ENCODE peak calls at places on chromosomes 1 and 21, in six cellular contexts. D is HL-60, Y is keratinocyte, Q is HCT116, H is pancreas, I is coronary artery. L is an unnamed sample.

GRCh38 chr1:53320646-53321045 is 7.2 kb downstream of the LRP8 start:
- DNase-seq in H (peak), D (no peak), Y (no peak), I (no peak), Q (no peak), L (peak)

GRCh38 chr1:226608699-226609505 is 60.3 kb downstream of the STUM start:
- DNase-seq in D (peak), H (no peak), Q (peak), I (peak), Y (peak), L (peak)

GRCh38 chr1:70504176-70504820 is 93.2 kb downstream of the CTH start:
- DNase-seq in H (no peak), D (no peak), Q (no peak), I (no peak), Y (no peak), L (no peak)

GRCh38 chr1:165988817-165989216 is 161.4 kb downstream of the UCK2 start:
- DNase-seq in I (no peak), Q (no peak), Y (no peak), H (no peak), D (no peak), L (no peak)

GRCh38 chr1:168732736-168733135 is 3.7 kb upstream of the DPT start:
- DNase-seq in D (no peak), Q (no peak), H (no peak), Y (no peak), I (no peak), L (no peak)

GRCh38 chr1:203593143-203593542 is 33.5 kb upstream of the ATP2B4 start:
- DNase-seq in I (no peak), Q (no peak), Y (no peak), H (no peak), D (no peak), L (no peak)

GRCh38 chr21:35855463-35855862 is 204.9 kb downstream of the SETD4 start:
- DNase-seq in Y (no peak), D (no peak), I (no peak), Q (no peak), H (no peak), L (no peak)

GRCh38 chr1:44870096-44870495 is 27.0 kb upstream of the PTCH2 start:
- DNase-seq in H (no peak), Q (no peak), I (no peak), Y (no peak), D (no peak), L (no peak)

GRCh38 chr1:225735252-225736149 is 42.1 kb upstream of the SRP9 start:
- DNase-seq in H (no peak), Q (no peak), Y (peak), D (no peak), I (peak), L (peak)

GRCh38 chr1:158426137-158426536 is at the start of gene OR10K2:
- DNase-seq in Q (no peak), D (no peak), H (no peak), I (no peak), Y (no peak), L (no peak)

GRCh38 chr1:160779662-160780397 is 16.1 kb upstream of the LY9 start:
- DNase-seq in Y (no peak), Q (peak), I (no peak), H (no peak), D (peak), L (no peak)

GRCh38 chr1:842816-843215 is 80.9 kb upstream of the SAMD11 start:
- DNase-seq in H (no peak), I (no peak), Y (no peak), D (no peak), Q (no peak), L (no peak)

GRCh38 chr1:43058545-43059360 is 100.1 kb upstream of the SLC2A1 start:
- DNase-seq in D (no peak), I (no peak), H (no peak), Y (no peak), Q (no peak), L (no peak)

GRCh38 chr21:34737115-34737514 is 68.3 kb downstream of the CLIC6 start:
- DNase-seq in Q (no peak), Y (no peak), H (no peak), I (no peak), D (no peak), L (no peak)

GRCh38 chr21:38171723-38172344 is 85.0 kb upstream of the KCNJ15 start:
- DNase-seq in Y (no peak), D (peak), I (no peak), H (no peak), Q (no peak), L (no peak)

GRCh38 chr1:2559509-2560298 is 3.5 kb downstream of the TNFRSF14 start:
- DNase-seq in Q (no peak), Y (no peak), D (no peak), I (no peak), H (peak), L (peak)

GRCh38 chr1:183043872-183044859 is 20.9 kb downstream of the LAMC1 start:
- DNase-seq in Y (no peak), I (no peak), D (no peak), Q (no peak), H (no peak), L (no peak)

GRCh38 chr1:227942021-227942715 is 5.6 kb downstream of the WNT9A start:
- DNase-seq in H (no peak), D (no peak), Q (no peak), Y (no peak), I (peak), L (no peak)

GRCh38 chr1:37238376-37239224 is 204.3 kb upstream of the GRIK3 start:
- DNase-seq in H (no peak), I (no peak), Q (no peak), Y (no peak), D (no peak), L (no peak)

GRCh38 chr1:154969741-154970452 is 650 bp downstream of the SHC1 start:
- DNase-seq in Q (no peak), D (no peak), I (no peak), Y (no peak), H (no peak), L (no peak)

GRCh38 chr1:175510914-175511313 is 232.5 kb downstream of the TNR start:
- DNase-seq in Y (no peak), H (no peak), D (no peak), Q (no peak), I (no peak), L (no peak)

GRCh38 chr1:28971980-28972771 is 57.8 kb downstream of the EPB41 start:
- DNase-seq in I (no peak), Q (peak), H (no peak), D (no peak), Y (peak), L (no peak)

GRCh38 chr21:44899768-44900558 is 20.7 kb downstream of the ITGB2 start:
- DNase-seq in D (no peak), I (no peak), H (peak), Y (no peak), Q (no peak), L (peak)

GRCh38 chr1:154419620-154420020 is 14.5 kb downstream of the IL6R start:
- DNase-seq in I (peak), Y (no peak), D (peak), H (peak), Q (no peak), L (peak)

GRCh38 chr1:24190970-24191570 is 4.0 kb upstream of the IFNLR1 start:
- DNase-seq in H (no peak), I (no peak), Q (no peak), D (peak), Y (no peak), L (no peak)

GRCh38 chr1:82830695-82831380 is 1030.1 kb downstream of the ADGRL2 start:
- DNase-seq in D (no peak), Y (no peak), Q (no peak), I (no peak), H (no peak), L (no peak)

GRCh38 chr1:92031281-92032110 is 1.7 kb downstream of the EPHX4 start:
- DNase-seq in Q (no peak), Y (no peak), I (no peak), H (no peak), D (no peak), L (no peak)

GRCh38 chr1:168803696-168804510 is 74.9 kb upstream of the DPT start:
- DNase-seq in D (no peak), I (no peak), Q (no peak), H (no peak), Y (no peak), L (no peak)

GRCh38 chr21:44505673-44506278 is 34.2 kb downstream of the KRTAP10-1 start:
- DNase-seq in H (peak), Y (no peak), D (no peak), I (no peak), Q (no peak), L (peak)

GRCh38 chr1:3775498-3776230 is 3.1 kb downstream of the SMIM1 start:
- DNase-seq in Q (peak), D (peak), H (peak), I (no peak), Y (peak), L (peak)

GRCh38 chr1:115545791-115546733 is 95.7 kb upstream of the VANGL1 start:
- DNase-seq in Q (peak), Y (peak), H (no peak), D (peak), I (no peak), L (no peak)

GRCh38 chr1:233909195-233909594 is 4.7 kb downstream of the SLC35F3 start:
- DNase-seq in I (no peak), Q (peak), H (no peak), Y (peak), D (no peak), L (no peak)

GRCh38 chr1:90726716-90727480 is 9.8 kb upstream of the BARHL2 start:
- DNase-seq in Q (no peak), H (no peak), Y (no peak), I (no peak), D (no peak), L (no peak)

GRCh38 chr21:33492571-33492970 is 1.1 kb upstream of the DNAJC28 start:
- DNase-seq in I (no peak), Q (no peak), H (no peak), D (peak), Y (no peak), L (no peak)

GRCh38 chr1:8077602-8078001 is 51.5 kb upstream of the ERRFI1 start:
- DNase-seq in Y (no peak), Q (no peak), I (no peak), D (no peak), H (no peak), L (no peak)

GRCh38 chr1:52907068-52907811 is 14.3 kb downstream of the ECHDC2 start:
- DNase-seq in I (no peak), D (no peak), Y (no peak), Q (no peak), H (no peak), L (no peak)

GRCh38 chr1:21308847-21309652 is 18.8 kb upstream of the ECE1 start:
- DNase-seq in Q (no peak), H (no peak), I (no peak), Y (peak), D (no peak), L (no peak)

GRCh38 chr1:228288536-228289238 is 80.8 kb downstream of the OBSCN start:
- DNase-seq in Y (no peak), I (no peak), H (peak), D (no peak), Q (no peak), L (peak)

GRCh38 chr1:11794446-11795237 is 11.1 kb downstream of the MTHFR start:
- DNase-seq in Q (no peak), H (no peak), I (peak), D (no peak), Y (no peak), L (no peak)

GRCh38 chr1:11790880-11791715 is 14.7 kb downstream of the MTHFR start:
- DNase-seq in I (peak), H (peak), D (no peak), Y (no peak), Q (peak), L (peak)

GRCh38 chr1:11790101-11790879 is 15.5 kb downstream of the MTHFR start:
- DNase-seq in I (peak), H (no peak), Y (no peak), D (no peak), Q (no peak), L (no peak)

GRCh38 chr1:11793819-11794218 is 11.9 kb downstream of the MTHFR start:
- DNase-seq in I (no peak), Y (no peak), D (no peak), Q (no peak), H (no peak), L (no peak)

DNA sequence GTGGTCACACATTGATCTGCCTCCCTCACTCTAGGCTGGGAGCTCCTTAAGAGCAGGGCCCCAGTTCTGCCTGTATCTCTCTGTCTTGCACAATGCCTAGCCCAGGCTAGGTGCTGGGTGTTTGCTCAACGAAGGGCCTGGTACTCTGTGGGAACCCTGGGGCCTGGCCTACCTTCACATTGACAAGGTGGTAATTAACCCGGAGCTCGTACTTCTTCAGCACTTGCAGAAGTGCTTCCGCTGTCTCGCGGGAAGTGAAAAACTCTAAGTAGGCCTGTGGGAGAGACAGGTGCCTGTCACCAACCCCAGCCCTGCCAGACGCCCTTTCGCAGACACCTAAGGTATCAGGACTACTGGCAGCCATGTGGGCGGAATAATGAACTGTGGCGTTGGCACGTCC is 13.7 kb downstream of the MTHFR start:
- DNase-seq in D (no peak), I (no peak), H (no peak), Q (no peak), Y (no peak), L (peak)
- H3K27ac ChIP-seq in D (no peak), I (peak), H (no peak), Q (no peak), Y (no peak), L (peak)

GRCh38 chr1:184882649-184883303 is 91.5 kb downstream of the NIBAN1 start:
- DNase-seq in I (peak), D (no peak), Q (no peak), Y (no peak), H (no peak), L (no peak)
- H3K4me3 ChIP-seq in I (no peak), D (no peak), Q (no peak), Y (no peak), H (no peak), L (no peak)

GRCh38 chr1:10378071-10378841 is 20.6 kb upstream of the PGD start:
- DNase-seq in I (no peak), Q (no peak), H (no peak), Y (no peak), D (peak), L (peak)
- H3K27ac ChIP-seq in I (peak), Q (no peak), H (no peak), Y (peak), D (peak), L (peak)

GRCh38 chr1:30413606-30414005 is 309.8 kb downstream of the MATN1 start:
- DNase-seq in Y (no peak), H (no peak), D (no peak), I (peak), Q (no peak), L (no peak)
- H3K4me3 ChIP-seq in Y (no peak), H (no peak), D (no peak), I (no peak), Q (no peak), L (no peak)

GRCh38 chr1:193355654-193356053 is 169.2 kb upstream of the B3GALT2 start:
- DNase-seq in H (no peak), Y (no peak), I (no peak), Q (no peak), D (no peak), L (no peak)

GRCh38 chr1:193358419-193358818 is 172.0 kb upstream of the B3GALT2 start:
- DNase-seq in D (no peak), Y (no peak), Q (no peak), I (no peak), H (no peak), L (no peak)

GRCh38 chr1:193355179-193355578 is 168.8 kb upstream of the B3GALT2 start:
- DNase-seq in I (no peak), H (no peak), D (no peak), Y (no peak), Q (peak), L (no peak)

DNA sequence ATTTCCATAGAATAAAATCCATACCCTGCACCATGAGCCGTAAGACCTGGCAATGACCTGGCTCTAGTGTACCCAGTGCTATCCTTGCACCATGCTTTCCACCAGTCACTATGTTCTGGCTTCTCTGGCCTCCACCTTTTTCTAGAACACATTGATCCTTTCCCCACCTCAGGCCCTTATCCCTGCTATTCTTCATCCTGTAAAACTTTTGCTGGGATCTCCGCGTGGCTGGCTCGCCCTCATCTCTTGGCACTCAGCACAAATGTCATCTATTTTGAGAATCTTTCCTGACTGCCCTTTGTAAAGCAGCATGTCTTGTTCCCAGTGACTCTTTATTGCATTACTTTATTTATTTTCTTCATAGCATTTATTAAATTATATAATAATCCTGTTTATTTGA is 169.8 kb upstream of the B3GALT2 start:
- DNase-seq in I (no peak), D (no peak), H (no peak), Y (no peak), Q (no peak), L (no peak)
- H3K27ac ChIP-seq in I (no peak), D (no peak), H (no peak), Y (no peak), Q (no peak), L (no peak)